ENCODE peak calls at places on chromosomes 1 and 21, in nine cellular contexts. One of them, this sample, is unnamed.
A peak's percentile ranks its signal among the peaks of the same experiment; 100 is the strongest.

GRCh38 chr1:4265836-4266235 is 365.8 kb upstream of the C1orf174 start:
- DNase-seq in left colon: no peak
- DNase-seq in astrocyte of the spinal cord: no peak
- DNase-seq in transverse colon: no peak
- DNase-seq in psoas muscle: no peak
- DNase-seq in uterus: no peak
- DNase-seq in stimulated activated CD4-positive, alpha-beta T cell treated with anti-CD3 and anti-CD28 coated beads, Interleukin-2, amount 100 ng/mL, for 48 hours: no peak
- DNase-seq in type B pancreatic cell: no peak
- DNase-seq in GM23248: no peak
- DNase-seq in this sample: no peak

GRCh38 chr1:64553285-64553684 is 83.4 kb downstream of the CACHD1 start:
- DNase-seq in left colon: no peak
- DNase-seq in astrocyte of the spinal cord: no peak
- DNase-seq in transverse colon: no peak
- DNase-seq in psoas muscle: no peak
- DNase-seq in uterus: no peak
- DNase-seq in stimulated activated CD4-positive, alpha-beta T cell treated with anti-CD3 and anti-CD28 coated beads, Interleukin-2, amount 100 ng/mL, for 48 hours: no peak
- DNase-seq in type B pancreatic cell: no peak
- DNase-seq in GM23248: no peak
- DNase-seq in this sample: no peak

GRCh38 chr1:213381572-213382084 is 330.6 kb downstream of the RPS6KC1 start:
- DNase-seq in left colon: peak; percentile 4
- DNase-seq in astrocyte of the spinal cord: peak; percentile 16
- DNase-seq in transverse colon: no peak
- DNase-seq in psoas muscle: no peak
- DNase-seq in uterus: no peak
- DNase-seq in stimulated activated CD4-positive, alpha-beta T cell treated with anti-CD3 and anti-CD28 coated beads, Interleukin-2, amount 100 ng/mL, for 48 hours: no peak
- DNase-seq in type B pancreatic cell: no peak
- DNase-seq in GM23248: peak; percentile 19
- DNase-seq in this sample: no peak

GRCh38 chr1:194069168-194069830 is 882.9 kb upstream of the B3GALT2 start:
- DNase-seq in left colon: peak; percentile 5
- DNase-seq in astrocyte of the spinal cord: no peak
- DNase-seq in transverse colon: peak; percentile 19
- DNase-seq in psoas muscle: no peak
- DNase-seq in uterus: peak; percentile 22
- DNase-seq in stimulated activated CD4-positive, alpha-beta T cell treated with anti-CD3 and anti-CD28 coated beads, Interleukin-2, amount 100 ng/mL, for 48 hours: no peak
- DNase-seq in type B pancreatic cell: no peak
- DNase-seq in GM23248: no peak
- DNase-seq in this sample: peak; percentile 63

GRCh38 chr1:233025156-233025555 is 74.7 kb downstream of the NTPCR start:
- DNase-seq in left colon: peak; percentile 72
- DNase-seq in astrocyte of the spinal cord: peak; percentile 23
- DNase-seq in transverse colon: peak; percentile 71
- DNase-seq in psoas muscle: peak; percentile 59
- DNase-seq in uterus: no peak
- DNase-seq in stimulated activated CD4-positive, alpha-beta T cell treated with anti-CD3 and anti-CD28 coated beads, Interleukin-2, amount 100 ng/mL, for 48 hours: no peak
- DNase-seq in type B pancreatic cell: no peak
- DNase-seq in GM23248: peak; percentile 23
- DNase-seq in this sample: no peak

GRCh38 chr1:200850554-200850953 is 22.2 kb upstream of the GPR25 start:
- DNase-seq in left colon: no peak
- DNase-seq in astrocyte of the spinal cord: no peak
- DNase-seq in transverse colon: no peak
- DNase-seq in psoas muscle: no peak
- DNase-seq in uterus: no peak
- DNase-seq in stimulated activated CD4-positive, alpha-beta T cell treated with anti-CD3 and anti-CD28 coated beads, Interleukin-2, amount 100 ng/mL, for 48 hours: no peak
- DNase-seq in type B pancreatic cell: no peak
- DNase-seq in GM23248: no peak
- DNase-seq in this sample: no peak

GRCh38 chr1:186617860-186618780 is 62.1 kb downstream of the PTGS2 start:
- DNase-seq in left colon: peak; percentile 68
- DNase-seq in astrocyte of the spinal cord: peak; percentile 7
- DNase-seq in transverse colon: peak; percentile 66
- DNase-seq in psoas muscle: peak; percentile 58
- DNase-seq in uterus: peak; percentile 16
- DNase-seq in stimulated activated CD4-positive, alpha-beta T cell treated with anti-CD3 and anti-CD28 coated beads, Interleukin-2, amount 100 ng/mL, for 48 hours: peak; percentile 30
- DNase-seq in type B pancreatic cell: no peak
- DNase-seq in GM23248: peak; percentile 85
- DNase-seq in this sample: peak; percentile 70

GRCh38 chr1:10424034-10424433 is 6.2 kb upstream of the CENPS start:
- DNase-seq in left colon: no peak
- DNase-seq in astrocyte of the spinal cord: no peak
- DNase-seq in transverse colon: peak; percentile 13
- DNase-seq in psoas muscle: peak; percentile 80
- DNase-seq in uterus: no peak
- DNase-seq in stimulated activated CD4-positive, alpha-beta T cell treated with anti-CD3 and anti-CD28 coated beads, Interleukin-2, amount 100 ng/mL, for 48 hours: no peak
- DNase-seq in type B pancreatic cell: no peak
- DNase-seq in GM23248: peak; percentile 84
- DNase-seq in this sample: no peak

GRCh38 chr1:31666290-31666963 is 21.8 kb upstream of the PEF1 start:
- DNase-seq in left colon: peak; percentile 78
- DNase-seq in astrocyte of the spinal cord: peak; percentile 19
- DNase-seq in transverse colon: peak; percentile 81
- DNase-seq in psoas muscle: no peak
- DNase-seq in uterus: no peak
- DNase-seq in stimulated activated CD4-positive, alpha-beta T cell treated with anti-CD3 and anti-CD28 coated beads, Interleukin-2, amount 100 ng/mL, for 48 hours: no peak
- DNase-seq in type B pancreatic cell: no peak
- DNase-seq in GM23248: peak; percentile 40
- DNase-seq in this sample: no peak

GRCh38 chr21:45391743-45392079 is 13.3 kb upstream of the COL18A1 start:
- DNase-seq in left colon: no peak
- DNase-seq in astrocyte of the spinal cord: no peak
- DNase-seq in transverse colon: no peak
- DNase-seq in psoas muscle: no peak
- DNase-seq in uterus: no peak
- DNase-seq in stimulated activated CD4-positive, alpha-beta T cell treated with anti-CD3 and anti-CD28 coated beads, Interleukin-2, amount 100 ng/mL, for 48 hours: no peak
- DNase-seq in type B pancreatic cell: no peak
- DNase-seq in GM23248: no peak
- DNase-seq in this sample: no peak

GRCh38 chr1:27563407-27564263 is 40.3 kb downstream of the AHDC1 start:
- DNase-seq in left colon: peak; percentile 63
- DNase-seq in astrocyte of the spinal cord: peak; percentile 42
- DNase-seq in transverse colon: peak; percentile 76
- DNase-seq in psoas muscle: peak; percentile 89
- DNase-seq in uterus: peak; percentile 68
- DNase-seq in stimulated activated CD4-positive, alpha-beta T cell treated with anti-CD3 and anti-CD28 coated beads, Interleukin-2, amount 100 ng/mL, for 48 hours: no peak
- DNase-seq in type B pancreatic cell: no peak
- DNase-seq in GM23248: peak; percentile 78
- DNase-seq in this sample: no peak

GRCh38 chr21:29092102-29092959 is 18.9 kb upstream of the CCT8 start:
- DNase-seq in left colon: no peak
- DNase-seq in astrocyte of the spinal cord: peak; percentile 68
- DNase-seq in transverse colon: no peak
- DNase-seq in psoas muscle: no peak
- DNase-seq in uterus: no peak
- DNase-seq in stimulated activated CD4-positive, alpha-beta T cell treated with anti-CD3 and anti-CD28 coated beads, Interleukin-2, amount 100 ng/mL, for 48 hours: no peak
- DNase-seq in type B pancreatic cell: no peak
- DNase-seq in GM23248: peak; percentile 76
- DNase-seq in this sample: no peak

GRCh38 chr1:236654957-236655356 is 31.3 kb upstream of the ACTN2 start:
- DNase-seq in left colon: no peak
- DNase-seq in astrocyte of the spinal cord: no peak
- DNase-seq in transverse colon: no peak
- DNase-seq in psoas muscle: no peak
- DNase-seq in uterus: no peak
- DNase-seq in stimulated activated CD4-positive, alpha-beta T cell treated with anti-CD3 and anti-CD28 coated beads, Interleukin-2, amount 100 ng/mL, for 48 hours: no peak
- DNase-seq in type B pancreatic cell: no peak
- DNase-seq in GM23248: no peak
- DNase-seq in this sample: no peak

GRCh38 chr1:229883504-229884200 is 183.4 kb upstream of the GALNT2 start:
- DNase-seq in left colon: no peak
- DNase-seq in astrocyte of the spinal cord: no peak
- DNase-seq in transverse colon: no peak
- DNase-seq in psoas muscle: no peak
- DNase-seq in uterus: no peak
- DNase-seq in stimulated activated CD4-positive, alpha-beta T cell treated with anti-CD3 and anti-CD28 coated beads, Interleukin-2, amount 100 ng/mL, for 48 hours: no peak
- DNase-seq in type B pancreatic cell: peak; percentile 49
- DNase-seq in GM23248: no peak
- DNase-seq in this sample: peak; percentile 13

GRCh38 chr1:62025154-62025553 is 169.5 kb upstream of the L1TD1 start:
- DNase-seq in left colon: no peak
- DNase-seq in astrocyte of the spinal cord: no peak
- DNase-seq in transverse colon: no peak
- DNase-seq in psoas muscle: no peak
- DNase-seq in uterus: no peak
- DNase-seq in stimulated activated CD4-positive, alpha-beta T cell treated with anti-CD3 and anti-CD28 coated beads, Interleukin-2, amount 100 ng/mL, for 48 hours: no peak
- DNase-seq in type B pancreatic cell: no peak
- DNase-seq in GM23248: no peak
- DNase-seq in this sample: no peak

GRCh38 chr1:113783254-113784103 is 24.2 kb upstream of the PHTF1 start:
- DNase-seq in left colon: peak; percentile 37
- DNase-seq in astrocyte of the spinal cord: peak; percentile 45
- DNase-seq in transverse colon: peak; percentile 44
- DNase-seq in psoas muscle: no peak
- DNase-seq in uterus: no peak
- DNase-seq in stimulated activated CD4-positive, alpha-beta T cell treated with anti-CD3 and anti-CD28 coated beads, Interleukin-2, amount 100 ng/mL, for 48 hours: peak; percentile 16
- DNase-seq in type B pancreatic cell: no peak
- DNase-seq in GM23248: peak; percentile 63
- DNase-seq in this sample: no peak

GRCh38 chr1:177897601-177898376 is 72.1 kb downstream of the SEC16B start:
- DNase-seq in left colon: peak; percentile 57
- DNase-seq in astrocyte of the spinal cord: no peak
- DNase-seq in transverse colon: peak; percentile 62
- DNase-seq in psoas muscle: no peak
- DNase-seq in uterus: no peak
- DNase-seq in stimulated activated CD4-positive, alpha-beta T cell treated with anti-CD3 and anti-CD28 coated beads, Interleukin-2, amount 100 ng/mL, for 48 hours: no peak
- DNase-seq in type B pancreatic cell: no peak
- DNase-seq in GM23248: no peak
- DNase-seq in this sample: no peak

GRCh38 chr1:78275906-78276690 is 214.7 kb upstream of the PTGFR start:
- DNase-seq in left colon: no peak
- DNase-seq in astrocyte of the spinal cord: peak; percentile 44
- DNase-seq in transverse colon: no peak
- DNase-seq in psoas muscle: no peak
- DNase-seq in uterus: no peak
- DNase-seq in stimulated activated CD4-positive, alpha-beta T cell treated with anti-CD3 and anti-CD28 coated beads, Interleukin-2, amount 100 ng/mL, for 48 hours: no peak
- DNase-seq in type B pancreatic cell: no peak
- DNase-seq in GM23248: no peak
- DNase-seq in this sample: no peak

GRCh38 chr1:3350441-3351261 is 103.8 kb upstream of the ARHGEF16 start:
- DNase-seq in left colon: no peak
- DNase-seq in astrocyte of the spinal cord: peak; percentile 37
- DNase-seq in transverse colon: no peak
- DNase-seq in psoas muscle: peak; percentile 67
- DNase-seq in uterus: peak; percentile 35
- DNase-seq in stimulated activated CD4-positive, alpha-beta T cell treated with anti-CD3 and anti-CD28 coated beads, Interleukin-2, amount 100 ng/mL, for 48 hours: no peak
- DNase-seq in type B pancreatic cell: no peak
- DNase-seq in GM23248: peak; percentile 30
- DNase-seq in this sample: no peak

GRCh38 chr1:118339431-118340146 is 154.6 kb upstream of the SPAG17 start:
- DNase-seq in left colon: no peak
- DNase-seq in astrocyte of the spinal cord: no peak
- DNase-seq in transverse colon: no peak
- DNase-seq in psoas muscle: no peak
- DNase-seq in uterus: no peak
- DNase-seq in stimulated activated CD4-positive, alpha-beta T cell treated with anti-CD3 and anti-CD28 coated beads, Interleukin-2, amount 100 ng/mL, for 48 hours: no peak
- DNase-seq in type B pancreatic cell: no peak
- DNase-seq in GM23248: peak; percentile 67
- DNase-seq in this sample: no peak

GRCh38 chr1:33050221-33051076 is 13.8 kb upstream of the AK2 start:
- DNase-seq in left colon: no peak
- DNase-seq in astrocyte of the spinal cord: peak; percentile 79
- DNase-seq in transverse colon: no peak
- DNase-seq in psoas muscle: no peak
- DNase-seq in uterus: no peak
- DNase-seq in stimulated activated CD4-positive, alpha-beta T cell treated with anti-CD3 and anti-CD28 coated beads, Interleukin-2, amount 100 ng/mL, for 48 hours: no peak
- DNase-seq in type B pancreatic cell: no peak
- DNase-seq in GM23248: peak; percentile 87
- DNase-seq in this sample: no peak

GRCh38 chr1:204782118-204782700 is 88.5 kb upstream of the NFASC start:
- DNase-seq in left colon: no peak
- DNase-seq in astrocyte of the spinal cord: no peak
- DNase-seq in transverse colon: no peak
- DNase-seq in psoas muscle: no peak
- DNase-seq in uterus: no peak
- DNase-seq in stimulated activated CD4-positive, alpha-beta T cell treated with anti-CD3 and anti-CD28 coated beads, Interleukin-2, amount 100 ng/mL, for 48 hours: no peak
- DNase-seq in type B pancreatic cell: no peak
- DNase-seq in GM23248: peak; percentile 86
- DNase-seq in this sample: no peak

GRCh38 chr21:19034041-19034440 is 630.5 kb upstream of the TMPRSS15 start:
- DNase-seq in left colon: no peak
- DNase-seq in astrocyte of the spinal cord: no peak
- DNase-seq in transverse colon: no peak
- DNase-seq in psoas muscle: no peak
- DNase-seq in uterus: no peak
- DNase-seq in stimulated activated CD4-positive, alpha-beta T cell treated with anti-CD3 and anti-CD28 coated beads, Interleukin-2, amount 100 ng/mL, for 48 hours: no peak
- DNase-seq in type B pancreatic cell: no peak
- DNase-seq in GM23248: no peak
- DNase-seq in this sample: no peak

GRCh38 chr1:119626841-119627240 is 21.2 kb downstream of the ZNF697 start:
- DNase-seq in left colon: no peak
- DNase-seq in astrocyte of the spinal cord: peak; percentile 55
- DNase-seq in transverse colon: no peak
- DNase-seq in psoas muscle: no peak
- DNase-seq in uterus: peak; percentile 31
- DNase-seq in stimulated activated CD4-positive, alpha-beta T cell treated with anti-CD3 and anti-CD28 coated beads, Interleukin-2, amount 100 ng/mL, for 48 hours: no peak
- DNase-seq in type B pancreatic cell: no peak
- DNase-seq in GM23248: peak; percentile 50
- DNase-seq in this sample: no peak

GRCh38 chr1:158117854-158118691 is 62.6 kb upstream of the CD1D start:
- DNase-seq in left colon: peak; percentile 49
- DNase-seq in astrocyte of the spinal cord: peak; percentile 40
- DNase-seq in transverse colon: peak; percentile 49
- DNase-seq in psoas muscle: peak; percentile 62
- DNase-seq in uterus: peak; percentile 58
- DNase-seq in stimulated activated CD4-positive, alpha-beta T cell treated with anti-CD3 and anti-CD28 coated beads, Interleukin-2, amount 100 ng/mL, for 48 hours: peak; percentile 17
- DNase-seq in type B pancreatic cell: no peak
- DNase-seq in GM23248: peak; percentile 70
- DNase-seq in this sample: peak; percentile 68

GRCh38 chr1:167663002-167663772 is 33.2 kb downstream of the RCSD1 start:
- DNase-seq in left colon: no peak
- DNase-seq in astrocyte of the spinal cord: peak; percentile 6
- DNase-seq in transverse colon: no peak
- DNase-seq in psoas muscle: peak; percentile 79
- DNase-seq in uterus: no peak
- DNase-seq in stimulated activated CD4-positive, alpha-beta T cell treated with anti-CD3 and anti-CD28 coated beads, Interleukin-2, amount 100 ng/mL, for 48 hours: no peak
- DNase-seq in type B pancreatic cell: no peak
- DNase-seq in GM23248: peak; percentile 83
- DNase-seq in this sample: no peak

GRCh38 chr21:28099296-28099695 is 893.4 kb downstream of the LTN1 start:
- DNase-seq in left colon: no peak
- DNase-seq in astrocyte of the spinal cord: no peak
- DNase-seq in transverse colon: no peak
- DNase-seq in psoas muscle: peak; percentile 73
- DNase-seq in uterus: peak; percentile 36
- DNase-seq in stimulated activated CD4-positive, alpha-beta T cell treated with anti-CD3 and anti-CD28 coated beads, Interleukin-2, amount 100 ng/mL, for 48 hours: no peak
- DNase-seq in type B pancreatic cell: no peak
- DNase-seq in GM23248: no peak
- DNase-seq in this sample: no peak

GRCh38 chr1:234911787-234912186 is 216.8 kb downstream of the TOMM20 start:
- DNase-seq in left colon: no peak
- DNase-seq in astrocyte of the spinal cord: no peak
- DNase-seq in transverse colon: no peak
- DNase-seq in psoas muscle: no peak
- DNase-seq in uterus: no peak
- DNase-seq in stimulated activated CD4-positive, alpha-beta T cell treated with anti-CD3 and anti-CD28 coated beads, Interleukin-2, amount 100 ng/mL, for 48 hours: no peak
- DNase-seq in type B pancreatic cell: no peak
- DNase-seq in GM23248: no peak
- DNase-seq in this sample: no peak

GRCh38 chr1:78279051-78279450 is 211.7 kb upstream of the PTGFR start:
- DNase-seq in left colon: no peak
- DNase-seq in astrocyte of the spinal cord: peak; percentile 94
- DNase-seq in transverse colon: no peak
- DNase-seq in psoas muscle: no peak
- DNase-seq in uterus: no peak
- DNase-seq in stimulated activated CD4-positive, alpha-beta T cell treated with anti-CD3 and anti-CD28 coated beads, Interleukin-2, amount 100 ng/mL, for 48 hours: no peak
- DNase-seq in type B pancreatic cell: no peak
- DNase-seq in GM23248: peak; percentile 95
- DNase-seq in this sample: no peak

GRCh38 chr1:203888807-203889251 is 27.4 kb downstream of the SNRPE start:
- DNase-seq in left colon: no peak
- DNase-seq in astrocyte of the spinal cord: peak; percentile 66
- DNase-seq in transverse colon: no peak
- DNase-seq in psoas muscle: no peak
- DNase-seq in uterus: no peak
- DNase-seq in stimulated activated CD4-positive, alpha-beta T cell treated with anti-CD3 and anti-CD28 coated beads, Interleukin-2, amount 100 ng/mL, for 48 hours: no peak
- DNase-seq in type B pancreatic cell: no peak
- DNase-seq in GM23248: peak; percentile 78
- DNase-seq in this sample: no peak

GRCh38 chr1:62058951-62059350 is 135.7 kb upstream of the L1TD1 start:
- DNase-seq in left colon: no peak
- DNase-seq in astrocyte of the spinal cord: no peak
- DNase-seq in transverse colon: no peak
- DNase-seq in psoas muscle: no peak
- DNase-seq in uterus: no peak
- DNase-seq in stimulated activated CD4-positive, alpha-beta T cell treated with anti-CD3 and anti-CD28 coated beads, Interleukin-2, amount 100 ng/mL, for 48 hours: no peak
- DNase-seq in type B pancreatic cell: no peak
- DNase-seq in GM23248: no peak
- DNase-seq in this sample: no peak